ENCODE peak calls at places on chromosomes 7 and 10, in seven cellular contexts. K is HFF-Myc, J is epithelial cell of esophagus, L is psoas muscle, D is GM20000, U is A549, R is BJ. N is an unnamed sample.

GRCh38 chr10:23521735-23522134 is 82.9 kb downstream of the OTUD1 start:
- DNase-seq in K (no peak), J (no peak), L (no peak), D (no peak), U (no peak), R (no peak), N (no peak)

GRCh38 chr10:32379950-32380547 is 33.1 kb upstream of the EPC1 start:
- DNase-seq in K (no peak), J (no peak), L (no peak), D (no peak), U (no peak), R (no peak), N (no peak)

GRCh38 chr10:133618851-133619250 is 7.7 kb downstream of the FRG2B start:
- DNase-seq in K (no peak), J (no peak), L (no peak), D (no peak), U (no peak), R (no peak), N (no peak)

GRCh38 chr7:46452781-46453180 is 531.7 kb upstream of the IGFBP3 start:
- DNase-seq in K (no peak), J (no peak), L (no peak), D (no peak), U (no peak), R (no peak), N (no peak)

GRCh38 chr10:94307046-94307615 is 55.6 kb downstream of the NOC3L start:
- DNase-seq in K (no peak), J (peak; percentile 19), L (no peak), D (no peak), U (no peak), R (no peak), N (no peak)

GRCh38 chr10:80204193-80204714 is 1.1 kb downstream of the ANXA11 start:
- DNase-seq in K (no peak), J (peak; percentile 70), L (peak; percentile 59), D (peak; percentile 36), U (no peak), R (no peak), N (no peak)

GRCh38 chr10:118995739-118996138 is 33.8 kb upstream of the NANOS1 start:
- DNase-seq in K (no peak), J (no peak), L (no peak), D (no peak), U (no peak), R (no peak), N (no peak)

GRCh38 chr10:43695321-43695720 is 46.6 kb upstream of the ZNF32 start:
- DNase-seq in K (no peak), J (no peak), L (no peak), D (no peak), U (no peak), R (no peak), N (no peak)

GRCh38 chr7:88344956-88345832 is 38.5 kb upstream of the STEAP4 start:
- DNase-seq in K (no peak), J (peak; percentile 51), L (peak; percentile 57), D (peak; percentile 8), U (peak; percentile 5), R (no peak), N (peak; percentile 62)

GRCh38 chr10:33777223-33777622 is 442.8 kb upstream of the NRP1 start:
- DNase-seq in K (no peak), J (no peak), L (no peak), D (no peak), U (no peak), R (no peak), N (no peak)

GRCh38 chr7:130974169-130974568 is 240.2 kb upstream of the KLF14 start:
- DNase-seq in K (no peak), J (no peak), L (no peak), D (no peak), U (no peak), R (no peak), N (no peak)

GRCh38 chr7:66921396-66921917 is 432 bp downstream of the TMEM248 start:
- DNase-seq in K (no peak), J (peak; percentile 19), L (peak; percentile 61), D (no peak), U (no peak), R (no peak), N (no peak)

GRCh38 chr7:145692237-145692950 is 424.2 kb upstream of the CNTNAP2 start:
- DNase-seq in K (no peak), J (peak; percentile 20), L (no peak), D (no peak), U (no peak), R (no peak), N (no peak)

GRCh38 chr7:69457912-69458491 is 140.3 kb upstream of the AUTS2 start:
- DNase-seq in K (no peak), J (no peak), L (peak; percentile 63), D (no peak), U (no peak), R (no peak), N (no peak)

GRCh38 chr10:70753841-70754621 is 31.1 kb downstream of the TBATA start:
- DNase-seq in K (no peak), J (no peak), L (no peak), D (no peak), U (no peak), R (no peak), N (no peak)

GRCh38 chr7:76302299-76303056 is at the start of gene HSPB1:
- DNase-seq in K (no peak), J (peak; percentile 96), L (peak; percentile 98), D (peak; percentile 91), U (peak; percentile 73), R (peak; percentile 68), N (peak; percentile 76)

GRCh38 chr7:30863694-30864011 is 48.0 kb upstream of the AQP1 start:
- DNase-seq in K (no peak), J (no peak), L (no peak), D (no peak), U (no peak), R (no peak), N (no peak)

GRCh38 chr7:78039791-78040776 is 241.5 kb downstream of the PHTF2 start:
- DNase-seq in K (no peak), J (no peak), L (peak; percentile 61), D (peak; percentile 68), U (peak; percentile 38), R (no peak), N (peak; percentile 63)

GRCh38 chr10:78853864-78854263 is 214.9 kb upstream of the ZMIZ1 start:
- DNase-seq in K (no peak), J (no peak), L (no peak), D (no peak), U (no peak), R (no peak), N (no peak)

GRCh38 chr10:78850611-78851010 is 218.2 kb upstream of the ZMIZ1 start:
- DNase-seq in K (no peak), J (no peak), L (no peak), D (no peak), U (no peak), R (no peak), N (no peak)

GRCh38 chr10:78852447-78852846 is 216.3 kb upstream of the ZMIZ1 start:
- DNase-seq in K (no peak), J (no peak), L (no peak), D (no peak), U (no peak), R (no peak), N (no peak)

GRCh38 chr10:78851652-78852051 is 217.1 kb upstream of the ZMIZ1 start:
- DNase-seq in K (peak; percentile 21), J (no peak), L (no peak), D (no peak), U (no peak), R (peak; percentile 32), N (no peak)

DNA sequence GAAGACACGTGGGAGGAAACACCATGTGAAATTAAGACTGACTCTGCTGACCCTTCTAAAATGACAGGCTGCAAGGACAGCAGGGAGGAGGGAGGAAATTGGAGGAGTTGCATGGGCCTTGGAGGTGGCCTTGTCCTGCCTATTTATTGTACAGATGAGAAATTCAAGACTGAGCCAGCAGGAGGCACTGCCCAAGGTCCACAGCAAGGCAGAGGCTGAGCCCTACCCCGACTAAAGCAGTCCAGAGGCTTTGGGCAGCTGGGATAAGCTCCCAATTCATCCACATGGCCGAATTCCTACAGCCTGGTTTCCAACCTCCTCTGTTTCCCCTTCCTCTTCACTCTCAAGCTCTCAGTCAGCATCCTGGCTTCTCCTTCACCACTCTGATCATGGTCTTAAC is 215.9 kb upstream of the ZMIZ1 start:
- DNase-seq in K (no peak), J (peak; percentile 9), L (no peak), D (peak; percentile 25), U (peak; percentile 19), R (no peak), N (peak; percentile 35)
- TF ChIP-seq CTCF in K (peak; percentile 28), J (no peak), L (no peak), D (no peak), U (peak; percentile 23), R (peak; percentile 15), N (peak; percentile 40)

DNA sequence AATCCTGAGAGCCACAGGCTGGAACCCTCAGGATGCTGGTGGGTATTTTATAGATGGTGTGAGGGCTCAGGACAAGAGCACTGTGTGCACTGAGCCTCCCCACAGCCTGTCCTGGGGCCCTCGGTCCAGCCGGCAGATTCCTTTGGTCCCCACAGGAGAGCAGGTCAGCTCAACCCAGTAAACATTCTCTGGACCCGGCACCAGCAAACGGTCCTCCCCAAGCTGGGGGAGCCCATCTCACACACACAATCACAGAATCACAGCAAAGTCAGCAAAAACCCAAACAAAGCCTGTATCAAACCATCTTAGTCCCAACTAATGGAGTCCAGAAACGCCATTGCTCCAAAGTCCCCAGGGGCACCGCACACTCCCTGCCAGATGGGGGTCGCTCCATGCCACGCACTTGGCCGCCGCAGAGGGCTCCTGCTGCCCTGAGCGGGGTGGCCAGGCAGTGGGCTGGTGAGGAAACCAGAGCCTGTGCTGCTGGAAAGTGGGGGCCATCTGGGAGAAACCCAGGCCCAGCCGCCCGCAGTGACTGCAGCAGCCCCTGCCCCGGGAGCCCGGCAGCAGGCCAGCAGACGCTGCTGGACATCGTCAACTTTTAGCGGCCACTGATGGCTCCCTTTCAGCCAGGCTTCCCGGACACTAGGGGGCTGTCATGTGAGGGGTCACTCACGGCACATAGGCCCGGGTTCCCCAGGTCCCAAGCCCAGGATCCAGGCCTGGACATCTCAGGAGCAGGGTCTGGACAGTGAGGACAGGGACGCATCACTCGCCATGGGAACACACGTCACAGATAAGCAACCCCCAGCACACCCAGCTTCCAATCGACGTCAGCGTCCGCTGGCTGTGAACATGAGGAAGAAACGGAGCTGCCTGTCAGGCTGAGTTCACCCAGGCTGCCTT is 52.6 kb downstream of the DPYSL4 start:
- DNase-seq in K (no peak), J (no peak), L (no peak), D (no peak), U (no peak), R (no peak), N (no peak)
- TF ChIP-seq CTCF in K (no peak), J (no peak), L (no peak), D (no peak), U (no peak), R (no peak), N (no peak)

GRCh38 chr10:61902448-61903183 is 1.1 kb downstream of the ARID5B start:
- DNase-seq in K (no peak), J (peak; percentile 93), L (no peak), D (peak; percentile 61), U (peak; percentile 26), R (no peak), N (peak; percentile 16)
- TF ChIP-seq CTCF in K (no peak), J (peak; percentile 14), L (no peak), D (no peak), U (no peak), R (peak; percentile 28), N (no peak)

DNA sequence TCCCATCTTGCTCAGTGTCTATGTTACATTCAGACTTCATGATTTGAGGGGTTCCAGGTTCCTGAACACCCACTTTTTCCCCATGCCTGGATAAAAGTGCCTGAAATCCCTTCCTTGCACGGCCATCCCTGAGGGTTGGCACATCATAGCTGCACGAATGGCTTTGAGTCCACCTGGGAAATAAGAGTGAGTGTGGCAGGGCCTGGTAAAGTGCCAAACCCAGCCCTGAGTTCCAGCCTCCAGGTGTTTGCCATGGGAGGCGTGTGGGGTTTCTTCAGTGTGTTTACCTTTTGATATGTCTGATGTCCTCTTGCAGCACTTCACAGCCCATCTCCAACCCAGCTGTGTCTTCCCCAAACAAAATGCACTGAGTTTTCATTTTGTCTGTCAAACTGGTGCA is 145.7 kb downstream of the PAXIP1 start:
- DNase-seq in K (no peak), J (no peak), L (no peak), D (no peak), U (no peak), R (no peak), N (no peak)
- TF ChIP-seq CTCF in K (no peak), J (no peak), L (no peak), D (no peak), U (no peak), R (no peak), N (no peak)

N was measured in endothelial cell.